ENCODE peak calls at places on chromosomes 13 and 19, in five cellular contexts. M is AG10803, E is NCI-H1436, T is A549, F is NCI-H748 treated with DMSO at 0.1 percent for 48 hours. H is an unnamed sample.

GRCh38 chr19:48636859-48637448 is at the start of gene DBP:
- DNase-seq in T (peak), F (peak), E (no peak), M (no peak), H (no peak)

GRCh38 chr19:11337080-11337479 is 2.4 kb downstream of the RAB3D start:
- DNase-seq in F (no peak), M (no peak), E (no peak), T (no peak), H (no peak)

GRCh38 chr19:2578391-2578826 is 102.5 kb downstream of the GADD45B start:
- DNase-seq in T (peak), F (no peak), M (peak), E (no peak), H (no peak)

GRCh38 chr13:33493672-33494365 is 208.3 kb upstream of the STARD13 start:
- DNase-seq in F (no peak), M (no peak), E (no peak), T (no peak), H (no peak)

GRCh38 chr19:56295531-56296455 is 18.8 kb downstream of the ZSCAN5A start:
- DNase-seq in M (no peak), F (no peak), E (no peak), T (no peak), H (no peak)

GRCh38 chr13:74132768-74133656 is 1.2 kb downstream of the KLF12 start:
- DNase-seq in M (peak), F (peak), E (no peak), T (peak), H (peak)

GRCh38 chr19:38283261-38283660 is 18.9 kb downstream of the SPINT2 start:
- DNase-seq in E (no peak), F (no peak), M (no peak), T (no peak), H (no peak)

GRCh38 chr19:2549701-2550191 is 73.8 kb downstream of the GADD45B start:
- DNase-seq in M (peak), T (no peak), F (no peak), E (no peak), H (no peak)

GRCh38 chr13:51585234-51585672 is 991 bp downstream of the WDFY2 start:
- DNase-seq in E (no peak), T (no peak), F (no peak), M (peak), H (no peak)

GRCh38 chr19:11041966-11042627 is 47.2 kb upstream of the LDLR start:
- DNase-seq in F (no peak), E (no peak), M (no peak), T (no peak), H (no peak)

GRCh38 chr19:58559275-58560006 is 1.0 kb upstream of the UBE2M start:
- DNase-seq in M (peak), E (no peak), T (peak), F (no peak), H (peak)

GRCh38 chr13:112178769-112179168 is 111.8 kb downstream of the SOX1 start:
- DNase-seq in T (no peak), M (no peak), E (no peak), F (no peak), H (no peak)

GRCh38 chr13:114099918-114100445 is 32.4 kb downstream of the RASA3 start:
- DNase-seq in F (no peak), M (no peak), T (peak), E (peak), H (no peak)

GRCh38 chr19:55640577-55641375 is at the start of gene ZNF580:
- DNase-seq in M (peak), T (peak), F (peak), E (peak), H (peak)

GRCh38 chr13:100546713-100547405 is 41.7 kb downstream of the GGACT start:
- DNase-seq in T (no peak), E (no peak), F (no peak), M (no peak), H (no peak)

GRCh38 chr19:480016-480855 is 16.1 kb upstream of the MADCAM1 start:
- DNase-seq in T (peak), E (peak), M (peak), F (no peak), H (peak)

GRCh38 chr19:8902520-8902919 is 70.3 kb downstream of the MBD3L1 start:
- DNase-seq in T (no peak), F (no peak), M (no peak), E (no peak), H (no peak)

GRCh38 chr19:1823539-1824251 is 11.6 kb upstream of the ATP8B3 start:
- DNase-seq in F (no peak), T (no peak), E (no peak), M (no peak), H (no peak)

GRCh38 chr19:2167896-2168618 is 4.3 kb downstream of the DOT1L start:
- DNase-seq in E (no peak), T (peak), F (no peak), M (peak), H (no peak)

GRCh38 chr13:59545007-59545406 is 618.7 kb downstream of the DIAPH3 start:
- DNase-seq in F (no peak), M (no peak), T (no peak), E (no peak), H (no peak)

GRCh38 chr13:113397606-113398425 is 33.9 kb upstream of the GRTP1 start:
- DNase-seq in T (no peak), M (no peak), E (no peak), F (no peak), H (no peak)

GRCh38 chr19:27775395-27775794 is 1437.6 kb downstream of the UQCRFS1 start:
- DNase-seq in F (no peak), E (no peak), M (no peak), T (peak), H (no peak)

GRCh38 chr19:38667552-38668205 is 20.2 kb downstream of the ACTN4 start:
- DNase-seq in M (peak), E (no peak), T (no peak), F (no peak), H (no peak)

GRCh38 chr13:108176685-108177274 is 38.6 kb downstream of the LIG4 start:
- DNase-seq in F (no peak), T (peak), M (no peak), E (peak), H (no peak)

GRCh38 chr13:98144501-98145350 is 1.8 kb downstream of the FARP1 start:
- DNase-seq in E (no peak), M (peak), F (peak), T (peak), H (no peak)

GRCh38 chr13:74129500-74130144 is 4.6 kb downstream of the KLF12 start:
- DNase-seq in E (no peak), F (peak), M (peak), T (no peak), H (no peak)

GRCh38 chr19:34808566-34808965 is 35.6 kb upstream of the ZNF599 start:
- DNase-seq in E (no peak), F (no peak), T (no peak), M (peak), H (no peak)

GRCh38 chr13:103133551-103133950 is 67.3 kb upstream of the SLC10A2 start:
- DNase-seq in T (no peak), E (no peak), F (no peak), M (no peak), H (no peak)

GRCh38 chr19:33460221-33460908 is 61.2 kb downstream of the PEPD start:
- DNase-seq in E (no peak), M (no peak), T (no peak), F (no peak), H (no peak)

GRCh38 chr13:52003551-52003950 is 7.7 kb downstream of the ATP7B start:
- DNase-seq in T (peak), F (no peak), M (no peak), E (no peak), H (no peak)

GRCh38 chr19:48510421-48511268 is 990 bp downstream of the LMTK3 start:
- DNase-seq in E (peak), F (peak), M (no peak), T (peak), H (peak)